ENCODE peak calls at places on chromosomes 3 and 15, in five cellular contexts. X is lower leg skin, E is PC-9, F is AG09309, G is SJCRH30. U is an unnamed sample.
A peak's percentile ranks its signal among the peaks of the same experiment; 100 is the strongest.

GRCh38 chr3:179071161-179071568 is 444 bp downstream of the ZMAT3 start:
- DNase-seq in F (no peak), X (no peak), E (peak; percentile 51), G (peak; percentile 53), U (peak; percentile 35)

GRCh38 chr3:86978111-86978528 is 12.8 kb downstream of the VGLL3 start:
- DNase-seq in G (peak; percentile 46), E (no peak), X (peak; percentile 72), F (no peak), U (no peak)

GRCh38 chr3:55584030-55584429 is 96.9 kb upstream of the WNT5A start:
- DNase-seq in G (no peak), X (no peak), F (no peak), E (no peak), U (no peak)

GRCh38 chr3:49607796-49608195 is 53.5 kb downstream of the BSN start:
- DNase-seq in G (peak; percentile 27), E (no peak), X (no peak), F (no peak), U (no peak)

GRCh38 chr3:45596290-45596791 is 1.8 kb downstream of the LIMD1 start:
- DNase-seq in E (no peak), X (no peak), G (no peak), F (no peak), U (no peak)

GRCh38 chr3:61736506-61736905 is 175.1 kb downstream of the PTPRG start:
- DNase-seq in G (no peak), F (no peak), X (no peak), E (no peak), U (no peak)

GRCh38 chr3:180457238-180457637 is 144.7 kb upstream of the TTC14 start:
- DNase-seq in X (no peak), E (no peak), G (no peak), F (no peak), U (no peak)

GRCh38 chr3:194584866-194585265 is 48.4 kb downstream of the TMEM44 start:
- DNase-seq in E (no peak), F (no peak), G (no peak), X (no peak), U (no peak)

GRCh38 chr3:133662256-133662773 is 574 bp upstream of the TOPBP1 start:
- DNase-seq in F (no peak), G (peak; percentile 59), E (no peak), X (no peak), U (peak; percentile 30)

GRCh38 chr3:28125342-28125741 is 116.1 kb upstream of the CMC1 start:
- DNase-seq in E (no peak), G (no peak), X (no peak), F (no peak), U (no peak)
- H3K4me3 ChIP-seq in E (no peak overlapping the region), G (no peak overlapping the region), X (no peak overlapping the region), F (no peak overlapping the region), U (no peak overlapping the region)

DNA sequence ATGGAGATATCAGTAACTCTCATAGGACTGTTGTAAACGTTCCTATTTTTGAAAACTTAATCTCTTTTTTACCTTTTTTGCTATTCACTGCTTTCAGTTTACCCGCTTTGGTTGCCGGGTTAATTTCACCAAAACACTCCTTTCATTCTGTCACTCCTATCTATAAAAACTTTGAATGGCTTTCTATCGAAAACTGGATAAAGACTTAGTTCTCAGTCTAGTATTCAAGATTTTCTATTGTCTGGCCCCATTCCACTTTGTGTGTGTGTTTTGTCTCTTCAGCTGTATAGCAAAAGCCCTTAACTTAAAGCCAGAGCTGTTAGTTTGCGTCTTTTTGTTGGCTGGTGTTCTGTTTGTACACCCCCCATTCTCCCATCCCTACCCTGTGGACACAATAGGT is 7.5 kb downstream of the PIAS1 start:
- DNase-seq in X (no peak), G (no peak), E (no peak), F (no peak), U (no peak)
- H3K4me3 ChIP-seq in X (no peak overlapping the region), G (no peak overlapping the region), E (no peak overlapping the region), F (no peak overlapping the region), U (no peak overlapping the region)

DNA sequence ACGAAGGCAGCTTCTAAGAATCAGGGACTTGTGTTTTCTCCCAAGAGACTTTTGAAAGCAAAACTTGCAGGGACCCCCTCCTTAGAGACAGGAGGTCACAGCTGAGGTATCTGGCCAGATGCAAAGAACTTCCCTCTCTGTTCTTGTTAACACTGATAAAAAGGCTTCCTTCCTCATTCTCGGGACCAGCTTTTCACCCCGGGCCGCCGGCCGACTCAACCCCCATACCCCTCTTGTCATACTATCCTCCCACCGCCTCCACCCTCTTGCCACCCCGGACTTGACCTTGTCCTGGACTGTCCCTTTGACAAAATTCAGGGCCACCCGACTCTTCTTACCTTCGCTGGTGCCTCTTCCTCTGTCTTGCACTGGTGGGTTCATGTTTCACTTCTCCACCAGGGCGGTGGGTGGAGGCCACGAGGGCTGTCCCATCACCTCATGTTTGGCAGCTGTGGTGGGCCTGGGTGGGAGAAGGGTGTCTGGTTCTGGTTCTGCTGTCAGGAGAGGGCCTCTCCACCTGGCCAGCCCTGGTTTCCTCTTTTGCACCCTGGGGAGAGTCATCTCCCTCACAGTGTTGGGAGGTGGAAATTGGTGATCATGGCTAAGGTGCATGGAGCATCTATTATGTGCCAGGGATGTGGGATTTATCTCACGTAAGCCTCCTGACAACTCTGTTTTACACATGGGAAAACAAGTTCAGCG is 32.5 kb downstream of the BHLHE40 start:
- DNase-seq in X (no peak), F (no peak), E (no peak), G (no peak), U (no peak)
- H3K4me3 ChIP-seq in X (no peak overlapping the region), F (no peak overlapping the region), E (no peak overlapping the region), G (no peak overlapping the region), U (no peak overlapping the region)

GRCh38 chr3:12644297-12644937 is 19.5 kb downstream of the RAF1 start:
- DNase-seq in G (no peak), F (no peak), X (no peak), E (no peak), U (no peak)
- H3K4me3 ChIP-seq in G (no peak overlapping the region), F (no peak overlapping the region), X (no peak overlapping the region), E (no peak overlapping the region), U (no peak overlapping the region)

DNA sequence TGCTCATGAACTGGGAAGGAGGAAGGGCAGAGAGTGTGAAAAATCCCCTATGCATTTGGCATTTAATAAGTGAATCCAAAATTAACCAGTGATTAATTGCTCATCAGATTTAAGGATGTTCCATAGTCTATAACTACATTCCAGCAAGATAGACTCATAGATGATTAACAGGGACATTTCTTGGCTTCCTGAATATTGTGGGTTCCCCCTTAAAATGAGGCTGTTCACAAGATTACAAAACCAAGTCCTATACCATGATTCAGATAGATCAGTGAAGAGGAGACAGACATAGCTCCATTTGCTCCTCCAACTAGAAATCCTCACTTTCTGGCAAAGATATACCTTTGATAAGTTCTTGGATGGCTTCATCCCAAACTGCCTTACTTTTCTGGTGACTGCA is 15.4 kb downstream of the RASGRP1 start:
- DNase-seq in E (no peak), G (no peak), X (no peak), F (no peak), U (no peak)
- H3K4me3 ChIP-seq in E (no peak overlapping the region), G (no peak overlapping the region), X (no peak overlapping the region), F (no peak overlapping the region), U (no peak overlapping the region)

GRCh38 chr15:71373917-71374316 is 258.6 kb downstream of the THSD4 start:
- DNase-seq in F (no peak), E (no peak), X (no peak), G (no peak), U (no peak)
- H3K4me3 ChIP-seq in F (no peak overlapping the region), E (no peak overlapping the region), X (no peak overlapping the region), G (no peak overlapping the region), U (no peak overlapping the region)

DNA sequence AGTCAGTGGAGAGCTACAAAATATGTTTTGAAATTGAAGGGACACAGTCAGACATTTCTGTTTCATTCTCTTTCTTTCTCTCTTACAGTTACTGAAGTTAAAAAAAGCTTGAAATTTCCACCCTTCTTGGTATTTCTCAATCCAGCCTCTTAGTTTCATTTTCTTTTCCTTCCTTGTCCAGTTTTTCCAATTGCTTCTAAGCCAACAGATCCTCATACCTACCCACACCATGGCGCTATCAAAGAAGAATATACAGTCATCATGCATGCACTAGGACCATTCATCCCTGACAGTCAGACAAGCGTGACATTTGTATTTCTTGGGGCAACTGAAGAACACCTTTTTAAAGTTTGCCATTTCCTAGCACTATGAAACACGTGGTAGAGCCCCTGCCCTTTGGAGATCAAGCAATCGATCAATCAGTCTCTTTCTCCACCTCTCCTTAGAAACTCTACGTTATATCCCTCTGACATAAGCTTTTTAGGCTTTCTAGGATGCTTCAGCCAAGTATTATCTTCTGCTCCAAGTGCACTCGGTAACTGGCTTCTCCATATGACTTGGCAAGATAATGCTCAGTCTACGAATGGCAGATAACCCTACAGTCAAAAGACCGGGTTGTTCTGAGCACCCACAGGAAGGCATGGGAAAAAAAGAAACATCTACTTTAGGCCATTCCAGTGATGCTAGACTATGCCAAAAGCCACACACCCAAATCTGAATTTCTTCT is 65.4 kb downstream of the FBN1 start:
- DNase-seq in F (no peak), E (no peak), X (no peak), G (no peak), U (no peak)
- H3K4me3 ChIP-seq in F (no peak overlapping the region), E (no peak overlapping the region), X (no peak overlapping the region), G (no peak overlapping the region), U (no peak overlapping the region)

DNA sequence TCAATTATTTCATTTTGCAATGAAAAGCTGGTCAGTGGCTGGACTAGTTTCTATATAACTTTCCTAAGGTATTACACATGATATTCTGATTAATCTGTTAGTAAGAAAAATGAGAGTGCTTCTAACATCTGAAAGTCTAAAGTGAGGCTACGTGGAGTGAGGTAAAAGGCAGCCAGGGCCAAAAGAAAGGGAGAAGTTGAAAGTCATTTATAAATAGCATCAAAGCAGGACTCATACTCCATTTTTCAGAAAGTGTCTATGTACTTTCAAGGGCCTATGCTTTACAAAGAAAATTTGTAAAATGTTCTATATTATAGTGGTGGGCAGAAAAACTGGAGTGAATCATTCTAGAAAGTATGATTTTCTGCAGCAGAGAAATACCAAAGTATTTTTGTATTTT is 80.0 kb downstream of the CSNK1G1 start:
- DNase-seq in E (no peak), G (no peak), F (no peak), X (no peak), U (no peak)
- H3K4me3 ChIP-seq in E (no peak overlapping the region), G (no peak overlapping the region), F (no peak overlapping the region), X (no peak overlapping the region), U (no peak overlapping the region)

U was measured in WERI-Rb-1.